ENCODE peak calls at places on chromosomes 11 and 22, in five cellular contexts. S, M, Y, U and I are unnamed samples.

GRCh38 chr22:31489632-31490495 is at the start of gene EIF4ENIF1:
- DNase-seq in S (peak; percentile 73), M (peak; percentile 80), Y (peak; percentile 84), U (peak; percentile 87), I (peak; percentile 96)

GRCh38 chr22:24117942-24118341 is 63.3 kb upstream of the SUSD2 start:
- DNase-seq in S (no peak), M (no peak), Y (peak; percentile 33), U (no peak), I (peak; percentile 47)

GRCh38 chr11:115674176-115674575 is 170.0 kb upstream of the CADM1 start:
- DNase-seq in S (no peak), M (no peak), Y (no peak), U (no peak), I (no peak)

GRCh38 chr11:131899954-131900580 is 529.7 kb downstream of the NTM start:
- DNase-seq in S (no peak), M (no peak), Y (no peak), U (no peak), I (no peak)

GRCh38 chr11:33413296-33413695 is 156.1 kb downstream of the HIPK3 start:
- DNase-seq in S (no peak), M (no peak), Y (no peak), U (no peak), I (no peak)

GRCh38 chr11:73295259-73295995 is 12.6 kb upstream of the ARHGEF17 start:
- DNase-seq in S (peak; percentile 84), M (peak; percentile 18), Y (peak; percentile 96), U (peak; percentile 70), I (peak; percentile 69)

GRCh38 chr22:46090051-46090591 is 60.2 kb upstream of the PPARA start:
- DNase-seq in S (no peak), M (no peak), Y (no peak), U (no peak), I (peak; percentile 66)

GRCh38 chr11:121723261-121723741 is 270.5 kb upstream of the SORL1-AS1 start:
- DNase-seq in S (no peak), M (no peak), Y (no peak), U (no peak), I (peak; percentile 89)

GRCh38 chr11:78251083-78251699 is 62.5 kb downstream of the USP35 start:
- DNase-seq in S (no peak), M (no peak), Y (peak; percentile 15), U (no peak), I (no peak)